ENCODE peak calls at places on chromosomes 12 and 14, in ten cellular contexts. F is CD8-positive, alpha-beta T cell; P is upper lobe of right lung; I is transverse colon; Q is colonic mucosa; N is Caco-2; H is AG04450; V is kidney; E is left lung; M is fibroblast of lung. U is an unnamed sample.

GRCh38 chr14:23153891-23154796 is 29.3 kb downstream of the SLC7A8 start:
- DNase-seq in Q (peak; percentile 87), V (peak; percentile 94), I (peak; percentile 85), H (no peak), M (peak; percentile 55), N (no peak), P (peak; percentile 96), F (no peak), E (peak; percentile 93), U (peak; percentile 75)

GRCh38 chr14:103730490-103731035 is 15.0 kb downstream of the ZFYVE21 start:
- DNase-seq in I (no peak), V (peak; percentile 61), M (no peak), N (no peak), H (no peak), Q (no peak), F (no peak), E (no peak), P (no peak), U (no peak)

GRCh38 chr12:111160350-111161142 is 208.3 kb downstream of the PHETA1 start:
- DNase-seq in H (no peak), F (no peak), Q (no peak), M (no peak), E (no peak), I (no peak), V (peak; percentile 62), N (no peak), P (no peak), U (no peak)

GRCh38 chr12:25372969-25373368 is 122.2 kb upstream of the KRAS start:
- DNase-seq in N (no peak), E (no peak), I (no peak), H (no peak), F (no peak), V (no peak), M (no peak), P (no peak), Q (no peak), U (no peak)

GRCh38 chr12:111976860-111977259 is 36.1 kb downstream of the TMEM116 start:
- DNase-seq in H (no peak), N (no peak), F (no peak), P (no peak), M (no peak), Q (no peak), E (no peak), I (no peak), V (no peak), U (no peak)

GRCh38 chr12:39145175-39145999 is 240.0 kb upstream of the CPNE8 start:
- DNase-seq in I (peak; percentile 73), F (no peak), H (no peak), E (peak; percentile 32), Q (peak; percentile 69), V (no peak), M (no peak), N (no peak), P (peak; percentile 83), U (peak; percentile 1)

GRCh38 chr14:80658155-80658554 is 283.4 kb downstream of the CEP128 start:
- DNase-seq in E (no peak), P (no peak), H (no peak), N (no peak), V (no peak), Q (no peak), M (no peak), I (no peak), F (no peak), U (no peak)

GRCh38 chr12:3728686-3729085 is 24.2 kb downstream of the CRACR2A start:
- DNase-seq in F (no peak), M (no peak), P (no peak), Q (no peak), H (no peak), I (no peak), E (no peak), V (no peak), N (no peak), U (no peak)

GRCh38 chr12:104704224-104704623 is 247.5 kb downstream of the CHST11 start:
- DNase-seq in I (no peak), M (no peak), V (no peak), F (no peak), E (no peak), P (no peak), N (no peak), Q (no peak), H (no peak), U (no peak)

GRCh38 chr12:14454098-14454907 is 88.8 kb downstream of the ATF7IP start:
- DNase-seq in Q (peak; percentile 23), H (no peak), F (no peak), N (peak; percentile 71), V (no peak), M (peak; percentile 49), I (no peak), P (no peak), E (no peak), U (peak; percentile 76)

GRCh38 chr12:131141483-131141882 is 187.8 kb downstream of the ADGRD1 start:
- DNase-seq in N (no peak), H (no peak), I (no peak), M (no peak), F (peak; percentile 1), V (no peak), P (no peak), E (no peak), Q (no peak), U (no peak)

GRCh38 chr14:46490150-46490769 is 161.3 kb downstream of the RPL10L start:
- DNase-seq in I (no peak), Q (peak; percentile 18), F (no peak), H (no peak), M (no peak), E (no peak), V (no peak), N (no peak), P (no peak), U (peak; percentile 22)
- TF ChIP-seq CTCF in I (no peak), Q (no peak), F (no peak), H (no peak), M (no peak), E (no peak), V (no peak), N (peak; percentile 38), P (peak; percentile 49), U (peak; percentile 48)

DNA sequence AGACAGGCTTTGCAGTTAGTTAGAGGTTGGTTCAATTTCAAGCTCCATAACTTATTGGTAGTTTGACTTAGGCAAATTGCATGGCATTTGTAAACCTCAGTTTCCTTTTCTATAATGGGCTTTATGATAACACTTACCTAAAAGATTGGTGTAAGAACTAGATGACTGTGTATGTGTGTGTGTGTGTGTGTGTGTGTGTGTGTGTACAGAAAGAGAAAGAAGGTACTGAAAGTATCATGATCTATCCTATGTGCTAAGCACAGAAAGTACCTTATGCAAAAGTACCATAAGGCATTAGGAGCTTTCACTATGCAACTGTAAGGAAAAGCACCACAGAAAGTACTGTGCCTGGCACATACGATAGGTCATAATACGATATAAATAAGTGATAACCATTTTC is 304.3 kb upstream of the KITLG start:
- DNase-seq in E (no peak), I (no peak), F (no peak), Q (no peak), H (no peak), P (no peak), V (no peak), N (no peak), M (no peak), U (no peak)
- H3K4me3 ChIP-seq in E (no peak overlapping the region), I (no peak overlapping the region), F (no peak overlapping the region), Q (no peak overlapping the region), H (no peak overlapping the region), P (no peak overlapping the region), V (no peak overlapping the region), N (no peak overlapping the region), M (no peak overlapping the region), U (no peak overlapping the region)

DNA sequence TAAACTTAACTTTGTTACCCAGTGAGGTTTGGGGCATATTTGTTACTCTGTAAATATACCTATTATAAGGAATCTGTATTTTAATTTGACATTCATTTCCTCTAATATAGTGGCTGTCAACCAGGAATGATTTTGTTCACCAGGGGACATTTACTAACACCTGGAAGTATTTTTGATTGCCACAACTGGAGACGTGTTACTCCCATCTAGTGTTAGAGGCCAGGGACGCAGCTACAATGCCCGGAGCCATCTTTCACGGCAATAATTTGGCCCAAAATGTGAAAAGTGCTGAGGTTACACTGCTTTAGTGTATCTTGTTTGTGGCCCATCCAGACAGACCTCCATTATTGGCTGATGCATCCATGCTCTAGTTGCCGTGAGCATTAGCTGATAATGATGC is 881.3 kb upstream of the ATXN7L3B start:
- DNase-seq in E (no peak), Q (no peak), N (no peak), H (no peak), M (no peak), P (no peak), V (no peak), F (no peak), I (no peak), U (no peak)
- TF ChIP-seq CTCF in E (no peak), Q (no peak), N (no peak), H (no peak), M (no peak), P (no peak), V (no peak), F (no peak), I (no peak), U (no peak)

GRCh38 chr12:120258323-120258896 is 7.1 kb downstream of the PXN start:
- DNase-seq in N (no peak), I (no peak), V (no peak), F (no peak), P (no peak), H (no peak), E (no peak), M (no peak), Q (no peak), U (no peak)

GRCh38 chr12:120260607-120261006 is 4.9 kb downstream of the PXN start:
- DNase-seq in P (no peak), E (no peak), M (no peak), N (no peak), I (no peak), Q (no peak), V (no peak), F (no peak), H (no peak), U (no peak)

GRCh38 chr12:120259418-120260202 is 5.9 kb downstream of the PXN start:
- DNase-seq in P (no peak), E (no peak), F (no peak), H (no peak), I (no peak), M (no peak), N (no peak), V (no peak), Q (no peak), U (peak; percentile 65)

GRCh38 chr12:120254809-120255208 is 10.7 kb downstream of the PXN start:
- DNase-seq in P (no peak), Q (no peak), E (no peak), H (no peak), V (no peak), M (no peak), N (no peak), I (no peak), F (no peak), U (no peak)

DNA sequence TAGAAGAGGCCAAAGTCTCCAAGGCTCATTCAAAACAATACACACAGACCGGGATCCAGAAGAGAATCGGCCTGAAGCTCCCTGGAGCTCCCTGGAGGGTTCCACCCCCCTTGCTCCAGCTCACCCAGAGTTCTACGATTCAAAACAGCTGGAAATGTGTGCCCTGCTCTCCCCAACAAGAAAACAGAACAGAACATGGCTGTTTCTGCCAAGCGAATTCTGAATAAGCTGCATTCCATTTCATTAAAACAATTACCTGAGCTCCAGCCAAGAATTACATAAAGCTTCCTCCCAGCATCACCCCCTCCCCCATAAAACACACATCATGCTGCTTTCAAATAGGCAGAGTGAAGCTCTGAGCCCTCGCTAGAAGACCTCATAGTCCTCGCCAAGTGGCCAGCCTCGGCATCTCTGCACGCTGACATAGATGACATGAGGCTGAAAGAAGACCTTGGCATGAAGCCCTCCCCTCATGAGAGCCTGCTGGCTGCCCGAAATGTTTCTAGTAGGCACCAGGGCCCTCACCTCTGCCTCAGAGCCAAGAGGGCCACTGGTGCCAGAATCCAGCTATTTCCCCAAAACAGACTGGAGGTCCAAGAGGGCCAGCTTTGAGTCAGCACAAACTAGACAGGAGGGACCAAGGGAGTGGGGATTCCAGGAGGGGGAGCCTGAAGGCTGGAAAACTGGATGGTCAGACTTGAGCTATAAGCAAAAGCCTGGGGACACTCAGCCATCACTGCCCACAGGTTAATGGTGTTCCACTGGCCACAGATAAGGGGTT is 8.3 kb downstream of the PXN start:
- DNase-seq in V (peak; percentile 82), F (no peak), M (peak; percentile 93), H (peak; percentile 84), N (no peak), E (no peak), Q (no peak), P (no peak), I (no peak), U (peak; percentile 93)
- H3K4me3 ChIP-seq in V (no peak overlapping the region), F (no peak overlapping the region), M (no peak overlapping the region), H (peak overlapping the region; percentile 35), N (no peak overlapping the region), E (no peak overlapping the region), Q (no peak overlapping the region), P (no peak overlapping the region), I (no peak overlapping the region), U (peak overlapping the region; percentile 7)

U was measured in choroid plexus epithelial cell.